ENCODE peak calls at places on chromosomes 4 and X, in seven cellular contexts. One of them, this sample, is unnamed.

GRCh38 chr4:157897971-157898370 is 274.9 kb downstream of the GASK1B start:
- DNase-seq in GM12865: no peak
- DNase-seq in uterus: no peak
- DNase-seq in right atrium auricular region: no peak
- DNase-seq in CD4-positive, alpha-beta T cell: no peak
- DNase-seq in neural crest cell: no peak
- DNase-seq in H9: no peak
- DNase-seq in this sample: no peak

GRCh38 chr4:180636696-180637095 is 1606.5 kb upstream of the TENM3 start:
- DNase-seq in GM12865: no peak
- DNase-seq in uterus: no peak
- DNase-seq in right atrium auricular region: no peak
- DNase-seq in CD4-positive, alpha-beta T cell: no peak
- DNase-seq in neural crest cell: no peak
- DNase-seq in H9: no peak
- DNase-seq in this sample: no peak

GRCh38 chrX:95318882-95319281 is 1365.8 kb upstream of the DIAPH2 start:
- DNase-seq in GM12865: peak
- DNase-seq in uterus: no peak
- DNase-seq in right atrium auricular region: no peak
- DNase-seq in CD4-positive, alpha-beta T cell: no peak
- DNase-seq in neural crest cell: no peak
- DNase-seq in H9: peak
- DNase-seq in this sample: no peak

GRCh38 chr4:182808673-182809416 is 108.3 kb downstream of the DCTD start:
- DNase-seq in GM12865: peak
- DNase-seq in uterus: no peak
- DNase-seq in right atrium auricular region: no peak
- DNase-seq in CD4-positive, alpha-beta T cell: peak
- DNase-seq in neural crest cell: no peak
- DNase-seq in H9: no peak
- DNase-seq in this sample: no peak

GRCh38 chr4:99324978-99325377 is 3.8 kb upstream of the ADH1B start:
- DNase-seq in GM12865: no peak
- DNase-seq in uterus: peak
- DNase-seq in right atrium auricular region: peak
- DNase-seq in CD4-positive, alpha-beta T cell: no peak
- DNase-seq in neural crest cell: no peak
- DNase-seq in H9: no peak
- DNase-seq in this sample: peak

GRCh38 chrX:118182050-118182449 is 65.4 kb upstream of the KLHL13 start:
- DNase-seq in GM12865: no peak
- DNase-seq in uterus: no peak
- DNase-seq in right atrium auricular region: no peak
- DNase-seq in CD4-positive, alpha-beta T cell: no peak
- DNase-seq in neural crest cell: no peak
- DNase-seq in H9: no peak
- DNase-seq in this sample: no peak

GRCh38 chr4:100224160-100224559 is 33.9 kb upstream of the DDIT4L start:
- DNase-seq in GM12865: no peak
- DNase-seq in uterus: no peak
- DNase-seq in right atrium auricular region: no peak
- DNase-seq in CD4-positive, alpha-beta T cell: no peak
- DNase-seq in neural crest cell: no peak
- DNase-seq in H9: no peak
- DNase-seq in this sample: no peak

GRCh38 chr4:22515888-22516541 is at the start of gene ADGRA3:
- DNase-seq in GM12865: peak
- DNase-seq in uterus: peak
- DNase-seq in right atrium auricular region: peak
- DNase-seq in CD4-positive, alpha-beta T cell: no peak
- DNase-seq in neural crest cell: peak
- DNase-seq in H9: peak
- DNase-seq in this sample: peak

GRCh38 chrX:9878141-9878875 is 88.8 kb upstream of the CLDN34 start:
- DNase-seq in GM12865: no peak
- DNase-seq in uterus: no peak
- DNase-seq in right atrium auricular region: no peak
- DNase-seq in CD4-positive, alpha-beta T cell: no peak
- DNase-seq in neural crest cell: no peak
- DNase-seq in H9: no peak
- DNase-seq in this sample: no peak

GRCh38 chr4:168655182-168655581 is 158.3 kb downstream of the PALLD start:
- DNase-seq in GM12865: no peak
- DNase-seq in uterus: no peak
- DNase-seq in right atrium auricular region: no peak
- DNase-seq in CD4-positive, alpha-beta T cell: no peak
- DNase-seq in neural crest cell: no peak
- DNase-seq in H9: no peak
- DNase-seq in this sample: no peak

GRCh38 chr4:121213940-121214339 is 49.8 kb upstream of the TNIP3 start:
- DNase-seq in GM12865: no peak
- DNase-seq in uterus: no peak
- DNase-seq in right atrium auricular region: no peak
- DNase-seq in CD4-positive, alpha-beta T cell: no peak
- DNase-seq in neural crest cell: no peak
- DNase-seq in H9: no peak
- DNase-seq in this sample: no peak

GRCh38 chrX:153662266-153662665 is 11.3 kb downstream of the PNCK start:
- DNase-seq in GM12865: peak
- DNase-seq in uterus: no peak
- DNase-seq in right atrium auricular region: no peak
- DNase-seq in CD4-positive, alpha-beta T cell: peak
- DNase-seq in neural crest cell: no peak
- DNase-seq in H9: peak
- DNase-seq in this sample: peak

GRCh38 chrX:69932323-69932722 is 117.4 kb downstream of the AWAT2 start:
- DNase-seq in GM12865: no peak
- DNase-seq in uterus: no peak
- DNase-seq in right atrium auricular region: no peak
- DNase-seq in CD4-positive, alpha-beta T cell: no peak
- DNase-seq in neural crest cell: no peak
- DNase-seq in H9: no peak
- DNase-seq in this sample: no peak

GRCh38 chrX:124211312-124211942 is 121.0 kb upstream of the TEX13D start:
- DNase-seq in GM12865: peak
- DNase-seq in uterus: no peak
- DNase-seq in right atrium auricular region: no peak
- DNase-seq in CD4-positive, alpha-beta T cell: no peak
- DNase-seq in neural crest cell: no peak
- DNase-seq in H9: no peak
- DNase-seq in this sample: no peak

GRCh38 chr4:38313999-38314561 is 349.9 kb upstream of the KLF3 start:
- DNase-seq in GM12865: no peak
- DNase-seq in uterus: no peak
- DNase-seq in right atrium auricular region: no peak
- DNase-seq in CD4-positive, alpha-beta T cell: no peak
- DNase-seq in neural crest cell: no peak
- DNase-seq in H9: no peak
- DNase-seq in this sample: no peak

GRCh38 chrX:73847991-73848390 is 285.0 kb downstream of the CHIC1 start:
- DNase-seq in GM12865: no peak
- DNase-seq in uterus: no peak
- DNase-seq in right atrium auricular region: no peak
- DNase-seq in CD4-positive, alpha-beta T cell: no peak
- DNase-seq in neural crest cell: no peak
- DNase-seq in H9: no peak
- DNase-seq in this sample: no peak

GRCh38 chrX:25300994-25301393 is 285.2 kb upstream of the ARX start:
- DNase-seq in GM12865: no peak
- DNase-seq in uterus: no peak
- DNase-seq in right atrium auricular region: no peak
- DNase-seq in CD4-positive, alpha-beta T cell: no peak
- DNase-seq in neural crest cell: no peak
- DNase-seq in H9: no peak
- DNase-seq in this sample: no peak

GRCh38 chr4:55312491-55313101 is 33.4 kb upstream of the SRD5A3 start:
- DNase-seq in GM12865: peak
- DNase-seq in uterus: peak
- DNase-seq in right atrium auricular region: no peak
- DNase-seq in CD4-positive, alpha-beta T cell: peak
- DNase-seq in neural crest cell: peak
- DNase-seq in H9: peak
- DNase-seq in this sample: peak

GRCh38 chr4:102754044-102754443 is 6.7 kb downstream of the MANBA start:
- DNase-seq in GM12865: no peak
- DNase-seq in uterus: no peak
- DNase-seq in right atrium auricular region: no peak
- DNase-seq in CD4-positive, alpha-beta T cell: no peak
- DNase-seq in neural crest cell: no peak
- DNase-seq in H9: no peak
- DNase-seq in this sample: no peak

GRCh38 chr4:119116925-119117900 is 18.4 kb upstream of the MYOZ2 start:
- DNase-seq in GM12865: no peak
- DNase-seq in uterus: no peak
- DNase-seq in right atrium auricular region: no peak
- DNase-seq in CD4-positive, alpha-beta T cell: no peak
- DNase-seq in neural crest cell: no peak
- DNase-seq in H9: no peak
- DNase-seq in this sample: no peak

GRCh38 chr4:66565796-66566195 is 895.5 kb upstream of the EPHA5 start:
- DNase-seq in GM12865: no peak
- DNase-seq in uterus: no peak
- DNase-seq in right atrium auricular region: no peak
- DNase-seq in CD4-positive, alpha-beta T cell: no peak
- DNase-seq in neural crest cell: no peak
- DNase-seq in H9: no peak
- DNase-seq in this sample: no peak

GRCh38 chr4:74330295-74330750 is 22.1 kb downstream of the EPGN start:
- DNase-seq in GM12865: no peak
- DNase-seq in uterus: no peak
- DNase-seq in right atrium auricular region: no peak
- DNase-seq in CD4-positive, alpha-beta T cell: no peak
- DNase-seq in neural crest cell: no peak
- DNase-seq in H9: no peak
- DNase-seq in this sample: no peak

GRCh38 chr4:25863347-25863784 is 578 bp upstream of the SEL1L3 start:
- DNase-seq in GM12865: no peak
- DNase-seq in uterus: no peak
- DNase-seq in right atrium auricular region: no peak
- DNase-seq in CD4-positive, alpha-beta T cell: no peak
- DNase-seq in neural crest cell: no peak
- DNase-seq in H9: peak
- DNase-seq in this sample: no peak
- TF ChIP-seq CTCF in GM12865: no peak
- TF ChIP-seq CTCF in uterus: no peak
- TF ChIP-seq CTCF in right atrium auricular region: peak
- TF ChIP-seq CTCF in CD4-positive, alpha-beta T cell: no peak
- TF ChIP-seq CTCF in neural crest cell: peak
- TF ChIP-seq CTCF in H9: peak
- TF ChIP-seq CTCF in this sample: no peak

DNA sequence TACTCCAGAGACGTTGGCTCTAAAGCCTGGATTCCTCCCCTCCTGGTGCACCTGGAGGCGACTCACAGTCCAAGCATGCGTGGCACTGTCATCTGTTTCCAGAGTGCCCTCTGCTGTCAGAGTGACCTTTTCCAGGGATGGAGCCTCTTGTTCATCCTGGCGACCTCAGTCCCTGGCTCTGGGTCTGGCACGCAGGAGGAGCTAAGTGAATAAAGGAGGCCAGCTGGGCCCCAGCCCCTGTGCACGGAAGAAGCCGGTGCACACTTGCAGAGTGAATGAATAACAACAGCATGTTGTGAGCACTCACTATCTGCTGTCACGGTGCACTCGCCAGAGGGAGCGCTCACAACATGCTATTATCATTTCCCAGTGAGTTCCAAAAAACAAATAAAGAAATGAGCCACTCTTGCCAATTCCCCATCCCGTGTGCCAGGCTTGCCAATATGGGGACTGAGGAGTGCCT is 27.8 kb upstream of the PSAPL1 start:
- DNase-seq in GM12865: no peak
- DNase-seq in uterus: no peak
- DNase-seq in right atrium auricular region: no peak
- DNase-seq in CD4-positive, alpha-beta T cell: no peak
- DNase-seq in neural crest cell: no peak
- DNase-seq in H9: peak
- DNase-seq in this sample: peak
- TF ChIP-seq CTCF in GM12865: no peak
- TF ChIP-seq CTCF in uterus: no peak
- TF ChIP-seq CTCF in right atrium auricular region: peak
- TF ChIP-seq CTCF in CD4-positive, alpha-beta T cell: no peak
- TF ChIP-seq CTCF in neural crest cell: no peak
- TF ChIP-seq CTCF in H9: peak
- TF ChIP-seq CTCF in this sample: no peak

DNA sequence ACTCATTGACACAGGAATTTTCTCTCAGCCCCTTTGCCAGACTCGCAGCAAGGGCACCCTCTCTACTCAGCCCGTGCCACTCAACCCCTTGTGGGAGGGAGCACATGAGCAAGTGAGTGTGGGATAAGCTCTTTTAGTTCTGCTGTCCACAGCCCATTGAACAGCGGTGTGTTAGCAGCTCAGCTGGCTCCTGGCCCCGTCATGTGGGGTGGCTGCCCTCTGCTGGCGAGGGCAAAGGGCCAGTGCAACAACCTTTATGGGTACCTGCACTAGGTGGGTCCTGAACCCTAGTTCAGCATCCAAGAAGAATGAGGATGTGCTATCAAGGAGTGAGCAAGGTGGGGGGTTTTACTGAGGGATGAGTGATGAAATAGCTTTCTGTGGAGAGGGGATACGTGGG is 85.0 kb upstream of the ZNF81 start:
- DNase-seq in GM12865: peak
- DNase-seq in uterus: no peak
- DNase-seq in right atrium auricular region: no peak
- DNase-seq in CD4-positive, alpha-beta T cell: peak
- DNase-seq in neural crest cell: no peak
- DNase-seq in H9: peak
- DNase-seq in this sample: peak
- TF ChIP-seq CTCF in GM12865: peak
- TF ChIP-seq CTCF in uterus: no peak
- TF ChIP-seq CTCF in right atrium auricular region: peak
- TF ChIP-seq CTCF in CD4-positive, alpha-beta T cell: no peak
- TF ChIP-seq CTCF in neural crest cell: peak
- TF ChIP-seq CTCF in H9: peak
- TF ChIP-seq CTCF in this sample: peak

GRCh38 chrX:68185161-68185560 is 248.1 kb downstream of the OPHN1 start:
- DNase-seq in GM12865: no peak
- DNase-seq in uterus: no peak
- DNase-seq in right atrium auricular region: no peak
- DNase-seq in CD4-positive, alpha-beta T cell: no peak
- DNase-seq in neural crest cell: no peak
- DNase-seq in H9: no peak
- DNase-seq in this sample: no peak

GRCh38 chrX:68186552-68187262 is 246.6 kb downstream of the OPHN1 start:
- DNase-seq in GM12865: no peak
- DNase-seq in uterus: no peak
- DNase-seq in right atrium auricular region: no peak
- DNase-seq in CD4-positive, alpha-beta T cell: no peak
- DNase-seq in neural crest cell: no peak
- DNase-seq in H9: no peak
- DNase-seq in this sample: no peak

GRCh38 chrX:68179355-68179754 is 253.9 kb downstream of the OPHN1 start:
- DNase-seq in GM12865: no peak
- DNase-seq in uterus: no peak
- DNase-seq in right atrium auricular region: no peak
- DNase-seq in CD4-positive, alpha-beta T cell: no peak
- DNase-seq in neural crest cell: no peak
- DNase-seq in H9: no peak
- DNase-seq in this sample: no peak

GRCh38 chrX:68180501-68181061 is 252.7 kb downstream of the OPHN1 start:
- DNase-seq in GM12865: no peak
- DNase-seq in uterus: no peak
- DNase-seq in right atrium auricular region: no peak
- DNase-seq in CD4-positive, alpha-beta T cell: no peak
- DNase-seq in neural crest cell: no peak
- DNase-seq in H9: no peak
- DNase-seq in this sample: no peak

GRCh38 chrX:68183612-68184214 is 249.6 kb downstream of the OPHN1 start:
- DNase-seq in GM12865: peak
- DNase-seq in uterus: no peak
- DNase-seq in right atrium auricular region: no peak
- DNase-seq in CD4-positive, alpha-beta T cell: no peak
- DNase-seq in neural crest cell: peak
- DNase-seq in H9: no peak
- DNase-seq in this sample: no peak
- TF ChIP-seq CTCF in GM12865: peak
- TF ChIP-seq CTCF in uterus: no peak
- TF ChIP-seq CTCF in right atrium auricular region: peak
- TF ChIP-seq CTCF in CD4-positive, alpha-beta T cell: no peak
- TF ChIP-seq CTCF in neural crest cell: peak
- TF ChIP-seq CTCF in H9: peak
- TF ChIP-seq CTCF in this sample: peak